ENCODE peak calls at places on chromosomes 16 and 17, in six cellular contexts. K, A, X, O, D and U are unnamed samples.

GRCh38 chr17:45276031-45276430 is 14.1 kb upstream of the SPATA32 start:
- DNase-seq in X (no peak), D (no peak), O (peak), A (no peak), K (no peak), U (no peak)

GRCh38 chr17:850828-851759 is 68.9 kb downstream of the MRM3 start:
- DNase-seq in K (peak), A (no peak), D (no peak), O (no peak), X (no peak), U (no peak)

GRCh38 chr17:4711671-4712111 is 1.3 kb downstream of the ARRB2 start:
- DNase-seq in K (no peak), D (no peak), O (no peak), A (no peak), X (peak), U (no peak)

GRCh38 chr16:1351215-1351581 is 480 bp downstream of the TSR3 start:
- DNase-seq in O (no peak), X (no peak), D (no peak), A (no peak), K (no peak), U (no peak)

GRCh38 chr17:50465171-50465570 is 3.5 kb downstream of the CHAD start:
- DNase-seq in K (no peak), X (no peak), A (no peak), O (no peak), D (no peak), U (no peak)

GRCh38 chr16:79372504-79373184 is 227.9 kb downstream of the MAF start:
- DNase-seq in O (no peak), K (peak), X (no peak), A (no peak), D (no peak), U (no peak)

GRCh38 chr17:66982011-66982508 is 17.6 kb downstream of the CACNG4 start:
- DNase-seq in O (no peak), X (no peak), K (no peak), D (no peak), A (no peak), U (no peak)

GRCh38 chr17:39196820-39197331 is 593 bp downstream of the CACNB1 start:
- DNase-seq in D (no peak), O (no peak), X (peak), A (no peak), K (no peak), U (no peak)

GRCh38 chr16:80570106-80570478 is 29.3 kb downstream of the DYNLRB2 start:
- DNase-seq in D (no peak), K (peak), O (no peak), X (no peak), A (no peak), U (no peak)

GRCh38 chr17:76530826-76531500 is 6.5 kb downstream of the CYGB start:
- DNase-seq in K (no peak), A (no peak), X (no peak), D (no peak), O (no peak), U (no peak)

GRCh38 chr16:29662729-29663019 is 373 bp upstream of the SPN start:
- DNase-seq in A (no peak), X (no peak), O (no peak), K (no peak), D (peak), U (no peak)

GRCh38 chr16:66389256-66390175 is 23.0 kb downstream of the CDH5 start:
- DNase-seq in D (no peak), X (peak), O (no peak), A (no peak), K (no peak), U (no peak)

GRCh38 chr16:89187337-89188063 is 12.8 kb downstream of the SLC22A31 start:
- DNase-seq in D (peak), O (no peak), X (no peak), A (no peak), K (peak), U (no peak)

GRCh38 chr17:31663576-31663975 is 195.5 kb downstream of the COPRS start:
- DNase-seq in A (no peak), O (no peak), D (no peak), X (no peak), K (peak), U (no peak)

GRCh38 chr16:78955206-78955605 is 645.3 kb downstream of the MAF start:
- DNase-seq in X (no peak), O (no peak), K (no peak), A (no peak), D (no peak), U (no peak)

GRCh38 chr17:45195424-45195823 is 26.3 kb upstream of the FMNL1 start:
- DNase-seq in K (no peak), D (no peak), X (no peak), A (no peak), O (no peak), U (no peak)

GRCh38 chr17:60188727-60189126 is 39.0 kb downstream of the CA4 start:
- DNase-seq in O (no peak), A (no peak), X (no peak), D (no peak), K (no peak), U (no peak)

GRCh38 chr16:81376880-81377279 is 62.1 kb downstream of the GAN start:
- DNase-seq in O (no peak), X (no peak), A (no peak), K (peak), D (no peak), U (no peak)

GRCh38 chr16:1346422-1347285 is 5.0 kb downstream of the TSR3 start:
- DNase-seq in K (no peak), O (no peak), D (no peak), X (no peak), A (no peak), U (no peak)

GRCh38 chr17:16929281-16929680 is 42.6 kb downstream of the TNFRSF13B start:
- DNase-seq in A (no peak), K (no peak), O (no peak), D (no peak), X (no peak), U (no peak)

GRCh38 chr16:67305216-67306071 is 21.1 kb downstream of the KCTD19 start:
- DNase-seq in O (no peak), D (no peak), X (no peak), A (no peak), K (no peak), U (no peak)

GRCh38 chr17:31389673-31390381 is 1.6 kb upstream of the RAB11FIP4 start:
- DNase-seq in X (no peak), K (no peak), A (no peak), D (no peak), O (no peak), U (no peak)

GRCh38 chr17:27760069-27760885 is 40.1 kb downstream of the NOS2 start:
- DNase-seq in X (peak), K (peak), O (no peak), A (peak), D (peak), U (peak)

GRCh38 chr16:82061861-82062525 is 26.9 kb downstream of the HSD17B2 start:
- DNase-seq in D (no peak), K (peak), A (no peak), X (no peak), O (no peak), U (no peak)

GRCh38 chr17:40555296-40556190 is 9.7 kb downstream of the CCR7 start:
- DNase-seq in D (no peak), A (no peak), K (no peak), X (peak), O (no peak), U (no peak)

GRCh38 chr17:34852614-34853013 is 108.6 kb downstream of the CCT6B start:
- DNase-seq in D (no peak), K (no peak), A (no peak), X (no peak), O (no peak), U (no peak)

GRCh38 chr17:13753151-13753550 is 151.4 kb upstream of the HS3ST3A1 start:
- DNase-seq in X (no peak), A (no peak), O (no peak), D (no peak), K (no peak), U (no peak)

DNA sequence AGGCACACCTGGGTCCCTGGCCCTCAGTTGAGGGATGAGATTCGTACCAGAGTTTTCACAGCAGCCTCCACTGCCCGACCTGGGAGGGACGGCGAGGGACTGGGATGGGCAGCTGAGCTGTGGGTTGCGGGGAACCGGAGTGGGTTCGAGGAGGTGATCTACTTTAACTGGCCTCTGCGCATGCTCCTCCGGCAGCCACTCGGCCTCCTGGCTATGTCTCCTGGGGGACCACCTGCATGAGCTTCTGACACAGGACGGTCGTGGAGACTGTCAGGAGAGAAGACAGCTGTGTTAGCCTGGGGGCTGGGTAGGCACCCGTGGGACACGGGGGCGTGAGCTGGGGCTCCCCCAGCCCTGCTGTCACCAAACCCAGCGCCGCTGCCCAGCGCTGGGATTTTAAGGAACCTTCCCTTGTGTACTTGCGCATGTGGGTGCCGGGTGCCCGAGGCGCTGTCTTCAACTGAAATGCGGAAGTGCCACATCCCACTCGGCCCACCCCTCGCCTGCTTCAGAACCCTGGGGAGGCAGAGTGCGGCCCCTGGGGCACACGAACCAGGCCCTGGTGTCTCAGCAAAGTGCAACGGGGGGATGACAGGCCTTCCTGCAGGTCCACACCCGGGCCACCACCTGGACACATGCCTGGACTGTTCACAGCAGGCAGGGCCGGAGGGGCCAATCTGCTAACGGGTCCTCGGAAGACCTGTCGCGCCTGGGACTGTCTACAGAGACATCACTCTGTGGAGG is 36.4 kb downstream of the SLC7A5 start:
- DNase-seq in K (no peak), X (no peak), A (no peak), O (no peak), D (no peak), U (no peak)
- H3K4me3 ChIP-seq in K (no peak), X (no peak), A (no peak), O (no peak), D (no peak), U (no peak)

GRCh38 chr16:65120811-65121721 is 797 bp downstream of the CDH11 start:
- DNase-seq in O (no peak), A (no peak), D (no peak), K (peak), X (peak), U (no peak)

GRCh38 chr16:65122974-65123845 is 1.3 kb upstream of the CDH11 start:
- DNase-seq in O (no peak), K (peak), X (peak), D (no peak), A (no peak), U (no peak)

GRCh38 chr16:65123846-65124513 is 2.1 kb upstream of the CDH11 start:
- DNase-seq in D (no peak), O (no peak), A (no peak), X (no peak), K (no peak), U (no peak)

GRCh38 chr16:65122724-65122973 is 786 bp upstream of the CDH11 start:
- DNase-seq in O (no peak), D (no peak), X (no peak), A (no peak), K (no peak), U (no peak)

GRCh38 chr16:65121870-65122723 is at the start of gene CDH11:
- DNase-seq in X (peak), D (no peak), O (peak), A (no peak), K (peak), U (peak)
- H3K4me3 ChIP-seq in X (peak), D (no peak), O (peak), A (peak), K (peak), U (peak)

DNA sequence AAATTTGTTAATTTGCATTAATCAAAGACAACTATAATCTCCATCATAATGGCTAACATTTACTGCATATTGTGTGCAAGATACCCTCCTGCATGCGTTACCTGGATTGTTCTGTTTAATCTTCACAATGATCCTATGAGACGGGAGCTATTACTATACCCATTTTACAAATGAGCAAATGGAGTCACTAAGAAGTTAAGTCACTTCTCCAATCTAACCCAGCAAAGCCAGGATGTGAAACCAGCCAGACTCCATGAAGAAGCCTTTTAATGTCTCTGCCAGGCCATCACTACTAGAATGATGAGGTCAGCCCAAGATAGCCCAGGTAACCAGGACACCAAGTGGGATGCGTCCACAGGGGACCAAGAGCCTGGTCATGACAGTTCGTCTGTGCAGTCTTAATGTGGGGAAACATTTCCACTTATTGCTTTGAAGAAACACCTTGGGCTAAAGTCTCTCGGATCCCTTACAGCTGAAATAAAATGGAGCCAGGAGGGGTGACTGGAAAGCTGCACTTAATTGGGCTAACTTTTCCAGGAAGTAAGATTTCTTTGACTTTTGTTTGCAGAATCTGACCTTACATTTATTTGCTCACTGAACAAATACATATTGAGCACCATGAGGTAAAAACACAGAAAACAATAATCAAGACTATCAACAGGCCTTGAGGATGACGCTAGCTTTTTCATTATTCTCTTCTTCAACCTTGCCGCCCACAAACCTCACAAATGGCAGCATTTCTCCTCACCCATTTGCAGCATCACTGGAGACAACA is 910 bp upstream of the SHCBP1 start:
- DNase-seq in A (no peak), O (no peak), K (no peak), D (no peak), X (no peak), U (no peak)
- H3K4me3 ChIP-seq in A (peak), O (no peak), K (no peak), D (no peak), X (no peak), U (no peak)

DNA sequence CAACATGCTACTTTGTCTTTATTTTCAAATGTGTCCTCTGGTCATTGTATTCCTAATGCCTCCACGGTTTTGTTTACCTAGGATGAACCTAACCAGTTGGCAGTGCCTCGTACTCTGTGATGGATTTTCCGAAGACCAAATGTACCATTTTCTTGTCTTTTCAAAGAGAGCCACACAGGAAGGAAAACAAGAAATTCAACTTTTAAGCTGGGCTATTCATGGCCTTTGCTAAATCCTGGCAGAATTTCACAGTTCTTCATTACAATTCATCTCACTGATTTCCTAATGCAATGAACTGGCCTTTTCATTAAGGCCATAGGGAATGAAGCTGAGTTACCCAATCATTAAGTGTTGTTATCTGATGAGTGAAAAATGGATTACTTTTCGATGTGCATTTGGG is 7.9 kb upstream of the KCNJ16 start:
- DNase-seq in K (no peak), D (no peak), A (no peak), O (no peak), X (no peak), U (no peak)
- H3K4me3 ChIP-seq in K (no peak), D (no peak), A (no peak), O (no peak), X (no peak), U (no peak)